ENCODE peak calls at places on chromosomes 4 and X, in four cellular contexts. One of them, this sample, is unnamed.
A peak's percentile ranks its signal among the peaks of the same experiment; 100 is the strongest.

GRCh38 chrX:78540171-78540570 is 119.0 kb downstream of the RTL3 start:
- DNase-seq in ovary: no peak
- DNase-seq in H1: no peak
- DNase-seq in transverse colon: no peak
- DNase-seq in this sample: no peak

GRCh38 chrX:39652336-39652735 is 445.4 kb downstream of the BCOR start:
- DNase-seq in ovary: no peak
- DNase-seq in H1: no peak
- DNase-seq in transverse colon: no peak
- DNase-seq in this sample: no peak

GRCh38 chr4:138697771-138698170 is 317.8 kb upstream of the NOCT start:
- DNase-seq in ovary: no peak
- DNase-seq in H1: no peak
- DNase-seq in transverse colon: no peak
- DNase-seq in this sample: no peak

GRCh38 chr4:77493829-77494551 is 111.6 kb upstream of the CXCL13 start:
- DNase-seq in ovary: no peak
- DNase-seq in H1: no peak
- DNase-seq in transverse colon: no peak
- DNase-seq in this sample: no peak

GRCh38 chr4:80125252-80126177 is 52.5 kb upstream of the ANTXR2 start:
- DNase-seq in ovary: no peak
- DNase-seq in H1: no peak
- DNase-seq in transverse colon: peak; percentile 8
- DNase-seq in this sample: no peak

GRCh38 chr4:16225996-16226815 is at the start of gene TAPT1:
- DNase-seq in ovary: peak; percentile 83
- DNase-seq in H1: no peak
- DNase-seq in transverse colon: peak; percentile 87
- DNase-seq in this sample: no peak

GRCh38 chr4:139762715-139763114 is 97.1 kb downstream of the MGST2 start:
- DNase-seq in ovary: no peak
- DNase-seq in H1: no peak
- DNase-seq in transverse colon: no peak
- DNase-seq in this sample: no peak

GRCh38 chr4:86032476-86033022 is 327.3 kb downstream of the MAPK10 start:
- DNase-seq in ovary: no peak
- DNase-seq in H1: no peak
- DNase-seq in transverse colon: no peak
- DNase-seq in this sample: no peak

GRCh38 chrX:1387141-1387776 is 4.7 kb downstream of the SLC25A6 start:
- DNase-seq in ovary: no peak
- DNase-seq in H1: no peak
- DNase-seq in transverse colon: no peak
- DNase-seq in this sample: no peak

GRCh38 chrX:39613997-39614679 is 483.6 kb downstream of the BCOR start:
- DNase-seq in ovary: no peak
- DNase-seq in H1: peak; percentile 25
- DNase-seq in transverse colon: peak; percentile 19
- DNase-seq in this sample: no peak

GRCh38 chr4:123338715-123339114 is 57.9 kb upstream of the SPRY1 start:
- DNase-seq in ovary: no peak
- DNase-seq in H1: no peak
- DNase-seq in transverse colon: no peak
- DNase-seq in this sample: no peak

GRCh38 chrX:130975947-130976346 is 72.9 kb upstream of the ENOX2 start:
- DNase-seq in ovary: no peak
- DNase-seq in H1: no peak
- DNase-seq in transverse colon: peak; percentile 38
- DNase-seq in this sample: no peak

GRCh38 chrX:56733459-56734046 is 4.5 kb downstream of the NBDY start:
- DNase-seq in ovary: peak; percentile 61
- DNase-seq in H1: no peak
- DNase-seq in transverse colon: peak; percentile 61
- DNase-seq in this sample: no peak

GRCh38 chr4:150229538-150229937 is 151.3 kb downstream of the DCLK2 start:
- DNase-seq in ovary: no peak
- DNase-seq in H1: no peak
- DNase-seq in transverse colon: no peak
- DNase-seq in this sample: no peak

GRCh38 chr4:10403633-10404445 is 53.4 kb downstream of the ZNF518B start:
- DNase-seq in ovary: no peak
- DNase-seq in H1: peak; percentile 1
- DNase-seq in transverse colon: peak; percentile 11
- DNase-seq in this sample: no peak

GRCh38 chr4:184911310-184911709 is 85.5 kb upstream of the ACSL1 start:
- DNase-seq in ovary: no peak
- DNase-seq in H1: no peak
- DNase-seq in transverse colon: peak; percentile 25
- DNase-seq in this sample: no peak

GRCh38 chr4:10115657-10116624 is 658 bp downstream of the WDR1 start:
- DNase-seq in ovary: peak; percentile 62
- DNase-seq in H1: no peak
- DNase-seq in transverse colon: peak; percentile 87
- DNase-seq in this sample: no peak

GRCh38 chrX:1059576-1060561 is 152.6 kb downstream of the CRLF2 start:
- DNase-seq in ovary: no peak
- DNase-seq in H1: no peak
- DNase-seq in transverse colon: no peak
- DNase-seq in this sample: no peak

GRCh38 chrX:17414839-17415238 is 39.8 kb downstream of the NHS start:
- DNase-seq in ovary: no peak
- DNase-seq in H1: no peak
- DNase-seq in transverse colon: peak; percentile 22
- DNase-seq in this sample: no peak

GRCh38 chr4:36323801-36324419 is 42.5 kb downstream of the DTHD1 start:
- DNase-seq in ovary: no peak
- DNase-seq in H1: no peak
- DNase-seq in transverse colon: no peak
- DNase-seq in this sample: no peak

GRCh38 chrX:15909605-15910004 is 55.0 kb upstream of the AP1S2 start:
- DNase-seq in ovary: no peak
- DNase-seq in H1: no peak
- DNase-seq in transverse colon: no peak
- DNase-seq in this sample: no peak

GRCh38 chrX:119398587-119398973 is 556 bp upstream of the SLC25A43 start:
- DNase-seq in ovary: no peak
- DNase-seq in H1: no peak
- DNase-seq in transverse colon: peak; percentile 38
- DNase-seq in this sample: no peak

GRCh38 chrX:40478457-40479065 is 102.2 kb upstream of the ATP6AP2 start:
- DNase-seq in ovary: no peak
- DNase-seq in H1: no peak
- DNase-seq in transverse colon: no peak
- DNase-seq in this sample: no peak

GRCh38 chrX:2708016-2708415 is 16.9 kb downstream of the CD99 start:
- DNase-seq in ovary: no peak
- DNase-seq in H1: no peak
- DNase-seq in transverse colon: no peak
- DNase-seq in this sample: no peak

GRCh38 chrX:17187301-17187836 is 187.6 kb upstream of the NHS start:
- DNase-seq in ovary: no peak
- DNase-seq in H1: no peak
- DNase-seq in transverse colon: no peak
- DNase-seq in this sample: no peak

GRCh38 chr4:152572417-152573086 is 36.7 kb upstream of the FBXW7 start:
- DNase-seq in ovary: no peak
- DNase-seq in H1: no peak
- DNase-seq in transverse colon: no peak
- DNase-seq in this sample: no peak

GRCh38 chr4:136551753-136552152 is 980.5 kb downstream of the PCDH18 start:
- DNase-seq in ovary: no peak
- DNase-seq in H1: no peak
- DNase-seq in transverse colon: no peak
- DNase-seq in this sample: no peak

GRCh38 chr4:108743021-108743420 is 19.8 kb downstream of the ETNPPL start:
- DNase-seq in ovary: no peak
- DNase-seq in H1: no peak
- DNase-seq in transverse colon: no peak
- DNase-seq in this sample: no peak

GRCh38 chr4:74661427-74662171 is 132.7 kb downstream of the BTC start:
- DNase-seq in ovary: no peak
- DNase-seq in H1: no peak
- DNase-seq in transverse colon: no peak
- DNase-seq in this sample: no peak

GRCh38 chrX:115448146-115448545 is 112.8 kb upstream of the PLS3 start:
- DNase-seq in ovary: no peak
- DNase-seq in H1: no peak
- DNase-seq in transverse colon: no peak
- DNase-seq in this sample: no peak

GRCh38 chr4:145786261-145786660 is 106.3 kb downstream of the C4orf51 start:
- DNase-seq in ovary: no peak
- DNase-seq in H1: no peak
- DNase-seq in transverse colon: no peak
- DNase-seq in this sample: no peak

GRCh38 chrX:21509912-21510311 is 135.7 kb downstream of the CNKSR2 start:
- DNase-seq in ovary: no peak
- DNase-seq in H1: no peak
- DNase-seq in transverse colon: no peak
- DNase-seq in this sample: no peak

GRCh38 chrX:130402211-130402684 is 461 bp downstream of the RBMX2 start:
- DNase-seq in ovary: no peak
- DNase-seq in H1: no peak
- DNase-seq in transverse colon: no peak
- DNase-seq in this sample: no peak

GRCh38 chr4:71217688-71218087 is 121.1 kb upstream of the SLC4A4 start:
- DNase-seq in ovary: no peak
- DNase-seq in H1: no peak
- DNase-seq in transverse colon: no peak
- DNase-seq in this sample: no peak

GRCh38 chr4:48913346-48913745 is 6.8 kb upstream of the OCIAD2 start:
- DNase-seq in ovary: no peak
- DNase-seq in H1: no peak
- DNase-seq in transverse colon: no peak
- DNase-seq in this sample: no peak

GRCh38 chr4:5055411-5055810 is 4.1 kb downstream of the STK32B start:
- DNase-seq in ovary: no peak
- DNase-seq in H1: no peak
- DNase-seq in transverse colon: no peak
- DNase-seq in this sample: peak; percentile 89

GRCh38 chr4:28886934-28887333 is 1833.2 kb upstream of the PCDH7 start:
- DNase-seq in ovary: no peak
- DNase-seq in H1: no peak
- DNase-seq in transverse colon: no peak
- DNase-seq in this sample: no peak

GRCh38 chr4:150960818-150961217 is 54.3 kb downstream of the LRBA start:
- DNase-seq in ovary: no peak
- DNase-seq in H1: peak; percentile 57
- DNase-seq in transverse colon: no peak
- DNase-seq in this sample: no peak

DNA sequence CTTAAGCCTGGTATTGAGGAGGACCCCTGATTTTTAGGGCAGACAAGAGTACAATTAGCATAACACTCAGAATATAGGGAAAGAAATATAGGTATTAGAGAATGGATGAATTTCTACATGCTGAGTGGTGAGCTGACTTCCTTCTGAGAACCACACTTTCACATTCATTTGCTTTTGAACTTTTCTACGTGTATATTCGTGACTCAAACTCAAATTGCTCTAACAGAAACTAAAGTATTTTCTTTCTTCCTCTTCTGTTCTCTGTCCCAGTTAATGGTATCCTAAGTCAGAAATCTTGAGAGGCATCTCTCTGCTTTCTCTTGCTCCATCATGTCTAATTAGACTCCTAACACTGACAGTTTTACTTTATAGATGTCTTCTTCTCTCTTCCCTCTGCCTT is 103.2 kb upstream of the CITED1 start:
- DNase-seq in ovary: no peak
- DNase-seq in H1: no peak
- DNase-seq in transverse colon: no peak
- DNase-seq in this sample: no peak
- TF ChIP-seq CTCF in ovary: no peak
- TF ChIP-seq CTCF in H1: no peak
- TF ChIP-seq CTCF in transverse colon: no peak
- TF ChIP-seq CTCF in this sample: no peak

GRCh38 chr4:179941911-179942310 is 2301.3 kb upstream of the TENM3 start:
- DNase-seq in ovary: no peak
- DNase-seq in H1: no peak
- DNase-seq in transverse colon: no peak
- DNase-seq in this sample: no peak
- TF ChIP-seq EP300 in ovary: no peak
- TF ChIP-seq EP300 in H1: no peak
- TF ChIP-seq EP300 in transverse colon: no peak
- TF ChIP-seq EP300 in this sample: no peak

GRCh38 chr4:119284876-119285611 is 36.9 kb downstream of the FABP2 start:
- DNase-seq in ovary: no peak
- DNase-seq in H1: no peak
- DNase-seq in transverse colon: no peak
- DNase-seq in this sample: no peak
- H3K27ac ChIP-seq in ovary: peak overlapping the region; percentile 22
- H3K27ac ChIP-seq in H1: no peak overlapping the region
- H3K27ac ChIP-seq in transverse colon: peak overlapping the region; percentile 49
- H3K27ac ChIP-seq in this sample: peak overlapping the region; percentile 59

DNA sequence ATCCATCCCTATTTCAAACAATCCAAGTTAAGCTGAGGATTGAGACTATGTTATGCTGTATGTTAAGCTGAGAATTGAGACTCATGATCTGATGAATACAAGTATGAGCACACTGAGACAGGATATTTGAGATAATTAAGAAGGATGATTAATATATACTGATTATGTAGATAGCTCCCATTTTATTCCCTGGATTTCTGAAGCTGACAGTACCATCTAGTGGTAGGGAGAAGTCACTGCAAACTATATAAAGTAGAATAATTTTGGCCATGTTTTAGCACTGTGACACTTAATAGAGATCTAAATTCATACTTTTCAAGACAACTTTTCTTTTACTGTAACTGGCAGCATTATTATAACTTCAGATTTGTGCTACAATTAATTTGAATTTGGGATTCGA is 63.8 kb upstream of the HPRT1 start:
- DNase-seq in ovary: no peak
- DNase-seq in H1: no peak
- DNase-seq in transverse colon: no peak
- DNase-seq in this sample: no peak
- TF ChIP-seq CTCF in ovary: peak; percentile 46
- TF ChIP-seq CTCF in H1: no peak
- TF ChIP-seq CTCF in transverse colon: peak; percentile 46
- TF ChIP-seq CTCF in this sample: peak; percentile 49